ENCODE peak calls at places on chromosomes 12 and 14, in six cellular contexts. One of them, this sample, is unnamed.

GRCh38 chr12:104182621-104183378 is 32.8 kb upstream of the TXNRD1 start:
- DNase-seq in Panc1: no peak
- DNase-seq in PC-9: peak
- DNase-seq in suprapubic skin: no peak
- DNase-seq in WTC11: no peak
- DNase-seq in AG09309: no peak
- DNase-seq in this sample: no peak

GRCh38 chr12:132483208-132483607 is 6.7 kb upstream of the FBRSL1 start:
- DNase-seq in Panc1: no peak
- DNase-seq in PC-9: no peak
- DNase-seq in suprapubic skin: no peak
- DNase-seq in WTC11: no peak
- DNase-seq in AG09309: no peak
- DNase-seq in this sample: no peak

GRCh38 chr12:91331371-91331770 is 148.8 kb upstream of the DCN start:
- DNase-seq in Panc1: no peak
- DNase-seq in PC-9: no peak
- DNase-seq in suprapubic skin: no peak
- DNase-seq in WTC11: no peak
- DNase-seq in AG09309: no peak
- DNase-seq in this sample: no peak

GRCh38 chr14:100950024-100950423 is 46.5 kb upstream of the RTL1 start:
- DNase-seq in Panc1: no peak
- DNase-seq in PC-9: no peak
- DNase-seq in suprapubic skin: no peak
- DNase-seq in WTC11: no peak
- DNase-seq in AG09309: no peak
- DNase-seq in this sample: no peak

GRCh38 chr12:69873429-69873828 is 48.4 kb downstream of the MYRFL start:
- DNase-seq in Panc1: no peak
- DNase-seq in PC-9: no peak
- DNase-seq in suprapubic skin: no peak
- DNase-seq in WTC11: no peak
- DNase-seq in AG09309: no peak
- DNase-seq in this sample: no peak

GRCh38 chr12:15522574-15523187 is 200.4 kb downstream of the PTPRO start:
- DNase-seq in Panc1: no peak
- DNase-seq in PC-9: peak
- DNase-seq in suprapubic skin: no peak
- DNase-seq in WTC11: no peak
- DNase-seq in AG09309: no peak
- DNase-seq in this sample: peak

GRCh38 chr12:6425588-6426531 is 18.9 kb upstream of the CD27 start:
- DNase-seq in Panc1: no peak
- DNase-seq in PC-9: no peak
- DNase-seq in suprapubic skin: no peak
- DNase-seq in WTC11: no peak
- DNase-seq in AG09309: no peak
- DNase-seq in this sample: no peak

GRCh38 chr12:22759769-22760674 is 135.1 kb downstream of the ETNK1 start:
- DNase-seq in Panc1: no peak
- DNase-seq in PC-9: no peak
- DNase-seq in suprapubic skin: no peak
- DNase-seq in WTC11: no peak
- DNase-seq in AG09309: no peak
- DNase-seq in this sample: no peak

GRCh38 chr14:104299993-104300761 is 161.8 kb downstream of the KIF26A start:
- DNase-seq in Panc1: no peak
- DNase-seq in PC-9: no peak
- DNase-seq in suprapubic skin: no peak
- DNase-seq in WTC11: no peak
- DNase-seq in AG09309: no peak
- DNase-seq in this sample: no peak

GRCh38 chr14:40685764-40686163 is 920.9 kb upstream of the LRFN5 start:
- DNase-seq in Panc1: no peak
- DNase-seq in PC-9: no peak
- DNase-seq in suprapubic skin: no peak
- DNase-seq in WTC11: no peak
- DNase-seq in AG09309: no peak
- DNase-seq in this sample: no peak

GRCh38 chr14:32711103-32711680 is 227.5 kb upstream of the NPAS3 start:
- DNase-seq in Panc1: peak
- DNase-seq in PC-9: no peak
- DNase-seq in suprapubic skin: no peak
- DNase-seq in WTC11: no peak
- DNase-seq in AG09309: no peak
- DNase-seq in this sample: peak

GRCh38 chr12:104667139-104667538 is 210.4 kb downstream of the CHST11 start:
- DNase-seq in Panc1: no peak
- DNase-seq in PC-9: no peak
- DNase-seq in suprapubic skin: no peak
- DNase-seq in WTC11: no peak
- DNase-seq in AG09309: no peak
- DNase-seq in this sample: no peak

GRCh38 chr12:48815281-48816110 is 2.8 kb upstream of the CACNB3 start:
- DNase-seq in Panc1: peak
- DNase-seq in PC-9: peak
- DNase-seq in suprapubic skin: peak
- DNase-seq in WTC11: peak
- DNase-seq in AG09309: no peak
- DNase-seq in this sample: peak

GRCh38 chr12:62722971-62723680 is 211.8 kb downstream of the PPM1H start:
- DNase-seq in Panc1: no peak
- DNase-seq in PC-9: no peak
- DNase-seq in suprapubic skin: no peak
- DNase-seq in WTC11: no peak
- DNase-seq in AG09309: no peak
- DNase-seq in this sample: no peak

GRCh38 chr12:4908694-4909396 is 860 bp upstream of the KCNA1 start:
- DNase-seq in Panc1: no peak
- DNase-seq in PC-9: no peak
- DNase-seq in suprapubic skin: no peak
- DNase-seq in WTC11: peak
- DNase-seq in AG09309: no peak
- DNase-seq in this sample: peak

GRCh38 chr12:94560416-94561221 is 89.7 kb downstream of the TMCC3 start:
- DNase-seq in Panc1: no peak
- DNase-seq in PC-9: peak
- DNase-seq in suprapubic skin: no peak
- DNase-seq in WTC11: peak
- DNase-seq in AG09309: no peak
- DNase-seq in this sample: peak

GRCh38 chr12:100987552-100988277 is 193.1 kb downstream of the ANO4 start:
- DNase-seq in Panc1: no peak
- DNase-seq in PC-9: peak
- DNase-seq in suprapubic skin: no peak
- DNase-seq in WTC11: peak
- DNase-seq in AG09309: no peak
- DNase-seq in this sample: peak
- TF ChIP-seq CTCF in Panc1: no peak
- TF ChIP-seq CTCF in PC-9: peak
- TF ChIP-seq CTCF in suprapubic skin: no peak
- TF ChIP-seq CTCF in WTC11: peak
- TF ChIP-seq CTCF in AG09309: peak
- TF ChIP-seq CTCF in this sample: peak

DNA sequence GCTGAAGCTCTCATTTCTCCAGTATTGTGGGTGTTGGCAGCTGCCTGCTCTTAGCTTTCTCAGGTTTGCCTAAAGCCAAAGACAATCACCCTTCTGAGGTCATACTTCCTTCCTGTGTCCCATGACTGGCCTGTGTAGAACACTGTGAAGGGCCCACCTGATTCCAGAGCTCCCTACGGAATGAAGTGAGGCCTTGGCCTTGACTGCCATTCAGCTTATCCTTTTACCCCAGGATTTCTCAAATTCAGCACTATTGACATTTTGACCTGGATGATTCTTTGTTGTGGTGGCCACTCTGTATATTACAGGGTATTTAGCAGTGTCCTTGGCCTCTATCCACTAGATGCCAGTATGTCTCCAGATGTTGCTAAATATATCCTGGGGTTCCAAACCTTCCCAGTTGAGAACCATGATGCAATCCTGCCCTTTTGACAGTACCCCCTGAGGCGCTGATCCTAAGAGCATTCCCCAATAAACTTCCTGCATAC is 112.3 kb upstream of the KRR1 start:
- DNase-seq in Panc1: no peak
- DNase-seq in PC-9: peak
- DNase-seq in suprapubic skin: no peak
- DNase-seq in WTC11: peak
- DNase-seq in AG09309: no peak
- DNase-seq in this sample: no peak
- TF ChIP-seq CTCF in Panc1: peak
- TF ChIP-seq CTCF in PC-9: peak
- TF ChIP-seq CTCF in suprapubic skin: no peak
- TF ChIP-seq CTCF in WTC11: no peak
- TF ChIP-seq CTCF in AG09309: peak
- TF ChIP-seq CTCF in this sample: no peak

GRCh38 chr14:72549026-72549425 is 344.9 kb downstream of the DPF3 start:
- DNase-seq in Panc1: no peak
- DNase-seq in PC-9: no peak
- DNase-seq in suprapubic skin: no peak
- DNase-seq in WTC11: no peak
- DNase-seq in AG09309: no peak
- DNase-seq in this sample: no peak

GRCh38 chr14:72549848-72550247 is 344.1 kb downstream of the DPF3 start:
- DNase-seq in Panc1: no peak
- DNase-seq in PC-9: no peak
- DNase-seq in suprapubic skin: no peak
- DNase-seq in WTC11: no peak
- DNase-seq in AG09309: no peak
- DNase-seq in this sample: no peak

GRCh38 chr14:72545411-72546311 is 348.2 kb downstream of the DPF3 start:
- DNase-seq in Panc1: no peak
- DNase-seq in PC-9: no peak
- DNase-seq in suprapubic skin: no peak
- DNase-seq in WTC11: no peak
- DNase-seq in AG09309: no peak
- DNase-seq in this sample: no peak

GRCh38 chr14:72546359-72547035 is 347.4 kb downstream of the DPF3 start:
- DNase-seq in Panc1: no peak
- DNase-seq in PC-9: no peak
- DNase-seq in suprapubic skin: no peak
- DNase-seq in WTC11: no peak
- DNase-seq in AG09309: no peak
- DNase-seq in this sample: no peak

DNA sequence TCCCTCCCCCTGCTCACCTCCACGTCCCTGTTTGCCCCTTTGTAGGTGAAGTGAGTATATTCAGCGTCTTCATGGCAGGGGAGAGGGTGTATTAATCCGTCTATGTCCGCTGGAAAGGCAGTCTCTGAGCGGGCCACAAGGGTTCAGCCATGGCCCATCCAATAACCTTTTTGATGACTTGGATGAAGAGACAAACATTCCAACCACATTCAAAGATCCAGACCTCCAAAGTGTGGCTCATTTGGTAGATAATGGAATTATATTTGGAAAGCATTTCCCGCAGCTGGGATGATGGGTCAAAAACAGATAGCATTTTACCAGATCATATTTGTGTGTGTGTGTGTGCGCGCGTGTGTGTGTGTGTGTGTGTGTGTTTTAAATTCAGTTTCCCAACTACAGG is 345.9 kb downstream of the DPF3 start:
- DNase-seq in Panc1: no peak
- DNase-seq in PC-9: no peak
- DNase-seq in suprapubic skin: no peak
- DNase-seq in WTC11: no peak
- DNase-seq in AG09309: no peak
- DNase-seq in this sample: no peak
- TF ChIP-seq CTCF in Panc1: no peak
- TF ChIP-seq CTCF in PC-9: no peak
- TF ChIP-seq CTCF in suprapubic skin: no peak
- TF ChIP-seq CTCF in WTC11: no peak
- TF ChIP-seq CTCF in AG09309: no peak
- TF ChIP-seq CTCF in this sample: no peak

GRCh38 chr12:107929436-107929835 is 154.9 kb downstream of the ASCL4 start:
- DNase-seq in Panc1: no peak
- DNase-seq in PC-9: no peak
- DNase-seq in suprapubic skin: no peak
- DNase-seq in WTC11: no peak
- DNase-seq in AG09309: peak
- DNase-seq in this sample: peak
- TF ChIP-seq CTCF in Panc1: peak
- TF ChIP-seq CTCF in PC-9: peak
- TF ChIP-seq CTCF in suprapubic skin: no peak
- TF ChIP-seq CTCF in WTC11: no peak
- TF ChIP-seq CTCF in AG09309: peak
- TF ChIP-seq CTCF in this sample: peak

GRCh38 chr14:90193925-90194324 is 62.4 kb upstream of the PSMC1 start:
- DNase-seq in Panc1: no peak
- DNase-seq in PC-9: no peak
- DNase-seq in suprapubic skin: no peak
- DNase-seq in WTC11: peak
- DNase-seq in AG09309: no peak
- DNase-seq in this sample: no peak
- TF ChIP-seq CTCF in Panc1: peak
- TF ChIP-seq CTCF in PC-9: peak
- TF ChIP-seq CTCF in suprapubic skin: no peak
- TF ChIP-seq CTCF in WTC11: peak
- TF ChIP-seq CTCF in AG09309: peak
- TF ChIP-seq CTCF in this sample: peak

GRCh38 chr14:33736979-33737378 is 213.9 kb downstream of the EGLN3 start:
- DNase-seq in Panc1: no peak
- DNase-seq in PC-9: no peak
- DNase-seq in suprapubic skin: no peak
- DNase-seq in WTC11: no peak
- DNase-seq in AG09309: no peak
- DNase-seq in this sample: no peak

GRCh38 chr14:33740531-33740930 is 210.3 kb downstream of the EGLN3 start:
- DNase-seq in Panc1: no peak
- DNase-seq in PC-9: no peak
- DNase-seq in suprapubic skin: no peak
- DNase-seq in WTC11: no peak
- DNase-seq in AG09309: no peak
- DNase-seq in this sample: no peak

GRCh38 chr14:33738029-33738428 is 212.8 kb downstream of the EGLN3 start:
- DNase-seq in Panc1: no peak
- DNase-seq in PC-9: no peak
- DNase-seq in suprapubic skin: no peak
- DNase-seq in WTC11: no peak
- DNase-seq in AG09309: no peak
- DNase-seq in this sample: no peak

GRCh38 chr14:33737446-33737845 is 213.4 kb downstream of the EGLN3 start:
- DNase-seq in Panc1: no peak
- DNase-seq in PC-9: no peak
- DNase-seq in suprapubic skin: no peak
- DNase-seq in WTC11: no peak
- DNase-seq in AG09309: peak
- DNase-seq in this sample: no peak

GRCh38 chr14:33738481-33738880 is 212.4 kb downstream of the EGLN3 start:
- DNase-seq in Panc1: no peak
- DNase-seq in PC-9: no peak
- DNase-seq in suprapubic skin: no peak
- DNase-seq in WTC11: no peak
- DNase-seq in AG09309: no peak
- DNase-seq in this sample: no peak
- TF ChIP-seq CTCF in Panc1: no peak
- TF ChIP-seq CTCF in PC-9: no peak
- TF ChIP-seq CTCF in suprapubic skin: no peak
- TF ChIP-seq CTCF in WTC11: no peak
- TF ChIP-seq CTCF in AG09309: no peak
- TF ChIP-seq CTCF in this sample: no peak